ENCODE peak calls at places on chromosomes 5 and 9, in nine cellular contexts. One of them, this sample, is unnamed.

GRCh38 chr5:89059274-89059673 is 176.3 kb upstream of the MEF2C start:
- DNase-seq in NCI-H1092: no peak
- DNase-seq in left lung: no peak
- DNase-seq in amniotic stem cell: no peak
- DNase-seq in stimulated activated CD4-positive, alpha-beta T cell treated with anti-CD3 and anti-CD28 coated beads, TNF-alpha, amount 100 ng/mL, for 1 hour: no peak
- DNase-seq in CD4-positive, CD25-positive, alpha-beta regulatory T cell: no peak
- DNase-seq in HTR-8/SVneo: no peak
- DNase-seq in activated naive CD4-positive, alpha-beta T cell treated with anti-CD3 and anti-CD28 coated beads for 36 hours: no peak
- DNase-seq in thyroid gland: no peak
- DNase-seq in this sample: no peak

GRCh38 chr9:16090907-16091629 is 538.2 kb downstream of the CCDC171 start:
- DNase-seq in NCI-H1092: no peak
- DNase-seq in activated naive CD4-positive, alpha-beta T cell treated with anti-CD3 and anti-CD28 coated beads for 36 hours: no peak
- DNase-seq in CD4-positive, CD25-positive, alpha-beta regulatory T cell: no peak
- DNase-seq in HTR-8/SVneo: no peak
- DNase-seq in thyroid gland: no peak
- DNase-seq in amniotic stem cell: no peak
- DNase-seq in stimulated activated CD4-positive, alpha-beta T cell treated with anti-CD3 and anti-CD28 coated beads, TNF-alpha, amount 100 ng/mL, for 1 hour: no peak
- DNase-seq in left lung: no peak
- DNase-seq in this sample: no peak

GRCh38 chr5:82405166-82405565 is 127.0 kb upstream of the RPS23 start:
- DNase-seq in stimulated activated CD4-positive, alpha-beta T cell treated with anti-CD3 and anti-CD28 coated beads, TNF-alpha, amount 100 ng/mL, for 1 hour: no peak
- DNase-seq in left lung: no peak
- DNase-seq in amniotic stem cell: peak; percentile 52
- DNase-seq in thyroid gland: no peak
- DNase-seq in CD4-positive, CD25-positive, alpha-beta regulatory T cell: no peak
- DNase-seq in NCI-H1092: no peak
- DNase-seq in HTR-8/SVneo: no peak
- DNase-seq in activated naive CD4-positive, alpha-beta T cell treated with anti-CD3 and anti-CD28 coated beads for 36 hours: no peak
- DNase-seq in this sample: no peak

GRCh38 chr5:112752335-112752734 is 14.7 kb downstream of the APC start:
- DNase-seq in CD4-positive, CD25-positive, alpha-beta regulatory T cell: no peak
- DNase-seq in HTR-8/SVneo: no peak
- DNase-seq in activated naive CD4-positive, alpha-beta T cell treated with anti-CD3 and anti-CD28 coated beads for 36 hours: no peak
- DNase-seq in stimulated activated CD4-positive, alpha-beta T cell treated with anti-CD3 and anti-CD28 coated beads, TNF-alpha, amount 100 ng/mL, for 1 hour: no peak
- DNase-seq in NCI-H1092: no peak
- DNase-seq in thyroid gland: no peak
- DNase-seq in left lung: no peak
- DNase-seq in amniotic stem cell: no peak
- DNase-seq in this sample: no peak

GRCh38 chr5:102722930-102723329 is 32.2 kb upstream of the PAM start:
- DNase-seq in left lung: no peak
- DNase-seq in thyroid gland: no peak
- DNase-seq in NCI-H1092: no peak
- DNase-seq in CD4-positive, CD25-positive, alpha-beta regulatory T cell: no peak
- DNase-seq in amniotic stem cell: no peak
- DNase-seq in HTR-8/SVneo: peak; percentile 25
- DNase-seq in stimulated activated CD4-positive, alpha-beta T cell treated with anti-CD3 and anti-CD28 coated beads, TNF-alpha, amount 100 ng/mL, for 1 hour: no peak
- DNase-seq in activated naive CD4-positive, alpha-beta T cell treated with anti-CD3 and anti-CD28 coated beads for 36 hours: no peak
- DNase-seq in this sample: no peak

GRCh38 chr5:126471875-126472537 is 48.8 kb downstream of the GRAMD2B start:
- DNase-seq in left lung: no peak
- DNase-seq in CD4-positive, CD25-positive, alpha-beta regulatory T cell: no peak
- DNase-seq in activated naive CD4-positive, alpha-beta T cell treated with anti-CD3 and anti-CD28 coated beads for 36 hours: no peak
- DNase-seq in thyroid gland: no peak
- DNase-seq in stimulated activated CD4-positive, alpha-beta T cell treated with anti-CD3 and anti-CD28 coated beads, TNF-alpha, amount 100 ng/mL, for 1 hour: no peak
- DNase-seq in HTR-8/SVneo: peak; percentile 38
- DNase-seq in amniotic stem cell: no peak
- DNase-seq in NCI-H1092: no peak
- DNase-seq in this sample: no peak

GRCh38 chr9:121731090-121731489 is 79.7 kb downstream of the DAB2IP start:
- DNase-seq in stimulated activated CD4-positive, alpha-beta T cell treated with anti-CD3 and anti-CD28 coated beads, TNF-alpha, amount 100 ng/mL, for 1 hour: no peak
- DNase-seq in left lung: no peak
- DNase-seq in CD4-positive, CD25-positive, alpha-beta regulatory T cell: no peak
- DNase-seq in NCI-H1092: no peak
- DNase-seq in activated naive CD4-positive, alpha-beta T cell treated with anti-CD3 and anti-CD28 coated beads for 36 hours: no peak
- DNase-seq in thyroid gland: no peak
- DNase-seq in amniotic stem cell: no peak
- DNase-seq in HTR-8/SVneo: no peak
- DNase-seq in this sample: no peak

GRCh38 chr9:99050292-99050911 is 54.5 kb upstream of the TGFBR1 start:
- DNase-seq in CD4-positive, CD25-positive, alpha-beta regulatory T cell: no peak
- DNase-seq in stimulated activated CD4-positive, alpha-beta T cell treated with anti-CD3 and anti-CD28 coated beads, TNF-alpha, amount 100 ng/mL, for 1 hour: no peak
- DNase-seq in activated naive CD4-positive, alpha-beta T cell treated with anti-CD3 and anti-CD28 coated beads for 36 hours: no peak
- DNase-seq in left lung: no peak
- DNase-seq in HTR-8/SVneo: no peak
- DNase-seq in NCI-H1092: no peak
- DNase-seq in amniotic stem cell: no peak
- DNase-seq in thyroid gland: no peak
- DNase-seq in this sample: no peak

GRCh38 chr5:122805481-122805880 is 30.6 kb downstream of the SNX2 start:
- DNase-seq in HTR-8/SVneo: no peak
- DNase-seq in left lung: no peak
- DNase-seq in activated naive CD4-positive, alpha-beta T cell treated with anti-CD3 and anti-CD28 coated beads for 36 hours: no peak
- DNase-seq in amniotic stem cell: no peak
- DNase-seq in thyroid gland: no peak
- DNase-seq in CD4-positive, CD25-positive, alpha-beta regulatory T cell: no peak
- DNase-seq in stimulated activated CD4-positive, alpha-beta T cell treated with anti-CD3 and anti-CD28 coated beads, TNF-alpha, amount 100 ng/mL, for 1 hour: no peak
- DNase-seq in NCI-H1092: no peak
- DNase-seq in this sample: no peak

GRCh38 chr5:170426786-170427185 is 37.6 kb upstream of the KCNMB1 start:
- DNase-seq in NCI-H1092: no peak
- DNase-seq in thyroid gland: no peak
- DNase-seq in left lung: no peak
- DNase-seq in activated naive CD4-positive, alpha-beta T cell treated with anti-CD3 and anti-CD28 coated beads for 36 hours: no peak
- DNase-seq in amniotic stem cell: no peak
- DNase-seq in HTR-8/SVneo: no peak
- DNase-seq in CD4-positive, CD25-positive, alpha-beta regulatory T cell: no peak
- DNase-seq in stimulated activated CD4-positive, alpha-beta T cell treated with anti-CD3 and anti-CD28 coated beads, TNF-alpha, amount 100 ng/mL, for 1 hour: no peak
- DNase-seq in this sample: no peak

This sample was measured in germinal center.